ENCODE peak calls at places on chromosomes 4 and X, in four cellular contexts. D is K562, G is HepG2, U is SK-N-SH. B is an unnamed sample.
A peak's percentile ranks its signal among the peaks of the same experiment; 100 is the strongest.

GRCh38 chr4:118920247-118920646 is 31.6 kb downstream of the SYNPO2 start:
- DNase-seq in D (no peak), G (no peak), U (no peak), B (no peak)

GRCh38 chrX:10591363-10592036 is 28.9 kb downstream of the MID1 start:
- DNase-seq in D (no peak), G (no peak), U (no peak), B (no peak)

GRCh38 chr4:126856906-126857305 is 775.9 kb upstream of the INTU start:
- DNase-seq in D (no peak), G (no peak), U (no peak), B (no peak)

GRCh38 chrX:134538316-134538715 is 78.4 kb downstream of the HPRT1 start:
- DNase-seq in D (no peak), G (no peak), U (no peak), B (no peak)

GRCh38 chrX:30822068-30822671 is 66.9 kb downstream of the TAB3 start:
- DNase-seq in D (no peak), G (peak; percentile 18), U (no peak), B (no peak)

GRCh38 chr4:173214661-173215060 is 46.0 kb downstream of the GALNT7 start:
- DNase-seq in D (no peak), G (no peak), U (no peak), B (no peak)

GRCh38 chr4:30792616-30793015 is 72.4 kb downstream of the PCDH7 start:
- DNase-seq in D (no peak), G (no peak), U (no peak), B (no peak)

GRCh38 chr4:147678796-147679549 is 5.0 kb downstream of the PRMT9 start:
- DNase-seq in D (no peak), G (peak; percentile 22), U (no peak), B (peak; percentile 74)

GRCh38 chr4:15918484-15919129 is 19.9 kb downstream of the FGFBP1 start:
- DNase-seq in D (no peak), G (no peak), U (peak; percentile 32), B (no peak)

GRCh38 chr4:155026715-155027114 is 181.7 kb upstream of the NPY2R start:
- DNase-seq in D (no peak), G (no peak), U (no peak), B (no peak)

GRCh38 chr4:73723945-73724344 is 16.4 kb upstream of the CXCL8 start:
- DNase-seq in D (no peak), G (no peak), U (no peak), B (no peak)

GRCh38 chr4:1099684-1100335 is 13.6 kb downstream of the RNF212 start:
- DNase-seq in D (no peak), G (no peak), U (peak; percentile 2), B (no peak)

GRCh38 chrX:74061879-74062278 is 242.1 kb upstream of the ZCCHC13 start:
- DNase-seq in D (no peak), G (no peak), U (no peak), B (no peak)

GRCh38 chr4:19227701-19228100 is 1024.0 kb upstream of the SLIT2 start:
- DNase-seq in D (no peak), G (no peak), U (no peak), B (no peak)

GRCh38 chr4:165301833-165302232 is 25.6 kb upstream of the MSMO1 start:
- DNase-seq in D (no peak), G (no peak), U (no peak), B (no peak)

GRCh38 chrX:15985937-15986336 is 131.3 kb upstream of the AP1S2 start:
- DNase-seq in D (no peak), G (no peak), U (no peak), B (no peak)

DNA sequence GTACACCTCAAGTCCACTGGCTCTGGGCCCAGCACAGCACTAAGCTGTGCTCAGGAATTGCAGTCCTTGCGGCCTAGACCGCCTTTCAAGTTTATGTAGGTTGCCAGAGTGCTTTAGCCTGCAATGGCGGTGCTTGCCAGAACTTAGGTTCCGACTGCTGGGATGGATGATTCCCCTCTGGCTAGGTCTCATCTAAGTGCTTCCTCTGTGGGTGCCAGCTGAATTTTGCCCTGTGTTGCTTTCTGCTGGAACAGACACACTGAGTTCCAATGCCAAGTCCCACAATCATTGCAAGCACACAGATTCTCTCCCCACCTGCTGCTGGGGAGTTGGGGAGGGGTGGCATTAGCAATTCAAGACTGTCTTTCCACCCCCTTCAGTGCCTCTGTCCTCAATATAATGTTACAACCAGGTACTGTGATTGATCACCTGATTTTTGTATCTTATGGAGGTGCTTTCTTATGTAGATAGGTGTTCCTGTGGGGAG is 129.5 kb downstream of the GRID2 start:
- DNase-seq in D (no peak), G (no peak), U (no peak), B (peak; percentile 52)
- TF ChIP-seq FOXJ3 in D (no peak), G (no peak), U (no peak), B (no peak)

GRCh38 chr4:2733001-2733843 is 22.9 kb downstream of the TNIP2 start:
- DNase-seq in D (no peak), G (peak; percentile 70), U (no peak), B (no peak)

GRCh38 chr4:2732526-2732925 is 23.6 kb downstream of the TNIP2 start:
- DNase-seq in D (no peak), G (no peak), U (no peak), B (no peak)

GRCh38 chr4:2729533-2729875 is 26.6 kb downstream of the TNIP2 start:
- DNase-seq in D (no peak), G (no peak), U (no peak), B (no peak)

GRCh38 chr4:2733844-2734574 is 22.1 kb downstream of the TNIP2 start:
- DNase-seq in D (no peak), G (no peak), U (no peak), B (no peak)

DNA sequence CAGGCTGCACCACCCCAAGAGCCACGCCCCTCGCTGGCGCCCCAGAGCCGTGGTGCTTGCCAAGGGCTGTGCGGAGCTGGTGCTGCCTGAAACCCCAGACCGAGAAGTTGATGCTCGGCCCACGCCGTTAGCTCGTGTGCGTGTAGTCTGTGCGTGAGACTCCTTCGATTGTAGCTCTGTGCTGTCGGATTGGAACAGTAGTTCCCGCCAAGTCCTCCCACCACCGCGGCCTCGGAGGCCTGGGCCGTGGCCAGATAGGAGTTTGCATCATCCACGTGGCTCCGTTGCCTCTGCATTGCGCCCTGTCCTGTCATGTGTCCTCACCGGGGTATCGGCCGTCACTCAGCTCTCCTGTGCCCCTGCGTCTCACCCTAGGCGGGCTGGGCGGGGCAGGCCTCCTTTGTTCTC is 24.2 kb downstream of the TNIP2 start:
- DNase-seq in D (no peak), G (no peak), U (no peak), B (no peak)
- TF ChIP-seq FOXJ3 in D (no peak), G (no peak), U (no peak), B (no peak)

DNA sequence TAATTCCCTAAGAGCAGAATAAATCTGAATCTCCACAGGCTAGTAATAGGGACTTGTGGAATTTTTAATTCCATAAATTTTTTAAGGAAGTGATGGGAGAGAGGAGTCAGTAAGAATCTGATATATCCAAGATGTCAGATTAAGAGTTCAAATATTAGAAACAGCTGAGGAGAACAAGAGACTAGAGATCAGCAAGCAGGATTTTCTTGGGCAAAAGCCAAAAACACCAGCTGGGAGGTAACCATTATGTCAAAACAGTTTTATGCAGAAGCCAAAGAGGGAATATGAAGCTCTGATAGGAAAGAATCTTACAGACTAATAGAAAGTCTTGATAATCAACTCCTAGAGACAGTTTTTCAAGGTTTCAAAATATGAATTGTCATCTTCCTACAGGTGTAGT is 72.2 kb upstream of the RBPJ start:
- DNase-seq in D (no peak), G (no peak), U (peak; percentile 46), B (no peak)
- TF ChIP-seq FOXJ3 in D (no peak), G (no peak), U (no peak), B (no peak)

GRCh38 chr4:86564795-86565194 is 29.3 kb upstream of the PTPN13 start:
- DNase-seq in D (no peak), G (no peak), U (no peak), B (no peak)
- TF ChIP-seq FOXJ3 in D (no peak), G (no peak), U (no peak), B (no peak)

DNA sequence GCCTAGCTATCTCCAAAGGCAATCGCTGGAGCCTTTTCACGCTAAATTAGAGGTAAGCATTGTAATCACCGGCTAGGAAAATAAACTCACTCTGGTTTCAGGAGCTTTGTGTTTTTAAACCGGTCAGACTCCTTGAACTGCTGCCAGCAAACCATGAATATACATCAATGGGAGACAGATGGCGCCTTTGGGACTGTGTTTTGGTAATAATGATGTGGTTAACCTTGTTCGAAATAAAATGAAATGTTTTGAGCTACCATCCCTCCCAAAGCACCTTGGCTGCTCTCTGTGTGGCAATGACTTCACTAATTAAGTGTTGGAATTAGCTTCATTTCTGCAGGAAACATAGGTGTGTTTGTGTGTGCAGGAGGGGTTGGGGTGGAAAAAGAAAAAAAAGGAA is 65.3 kb downstream of the CLNK start:
- DNase-seq in D (no peak), G (no peak), U (no peak), B (no peak)
- TF ChIP-seq FOXJ3 in D (no peak), G (no peak), U (no peak), B (no peak)

B was measured in WTC11.